ENCODE peak calls at places on chromosomes 12 and 14, in seven cellular contexts. One of them, this sample, is unnamed.
A peak's percentile ranks its signal among the peaks of the same experiment; 100 is the strongest.

GRCh38 chr12:28082101-28082500 is 108.2 kb upstream of the CCDC91 start:
- DNase-seq in fibroblast of pulmonary artery: no peak
- DNase-seq in mammary epithelial cell: no peak
- DNase-seq in upper lobe of right lung: no peak
- DNase-seq in RWPE1: no peak
- DNase-seq in SK-N-SH: no peak
- DNase-seq in lower lobe of right lung: no peak
- DNase-seq in this sample: no peak

GRCh38 chr14:35333797-35334743 is 41.9 kb downstream of the PSMA6 start:
- DNase-seq in fibroblast of pulmonary artery: no peak
- DNase-seq in mammary epithelial cell: no peak
- DNase-seq in upper lobe of right lung: no peak
- DNase-seq in RWPE1: no peak
- DNase-seq in SK-N-SH: peak; percentile 16
- DNase-seq in lower lobe of right lung: no peak
- DNase-seq in this sample: peak; percentile 36

GRCh38 chr14:65320661-65321308 is 91.7 kb upstream of the FUT8 start:
- DNase-seq in fibroblast of pulmonary artery: no peak
- DNase-seq in mammary epithelial cell: no peak
- DNase-seq in upper lobe of right lung: no peak
- DNase-seq in RWPE1: no peak
- DNase-seq in SK-N-SH: no peak
- DNase-seq in lower lobe of right lung: no peak
- DNase-seq in this sample: no peak

GRCh38 chr12:130499474-130499873 is 161.8 kb downstream of the PIWIL1 start:
- DNase-seq in fibroblast of pulmonary artery: no peak
- DNase-seq in mammary epithelial cell: no peak
- DNase-seq in upper lobe of right lung: no peak
- DNase-seq in RWPE1: no peak
- DNase-seq in SK-N-SH: no peak
- DNase-seq in lower lobe of right lung: no peak
- DNase-seq in this sample: no peak

GRCh38 chr12:95767703-95768102 is 22.9 kb downstream of the NTN4 start:
- DNase-seq in fibroblast of pulmonary artery: no peak
- DNase-seq in mammary epithelial cell: no peak
- DNase-seq in upper lobe of right lung: no peak
- DNase-seq in RWPE1: no peak
- DNase-seq in SK-N-SH: no peak
- DNase-seq in lower lobe of right lung: no peak
- DNase-seq in this sample: no peak

GRCh38 chr12:56129210-56129691 is 1.2 kb downstream of the ESYT1 start:
- DNase-seq in fibroblast of pulmonary artery: peak; percentile 59
- DNase-seq in mammary epithelial cell: peak; percentile 54
- DNase-seq in upper lobe of right lung: peak; percentile 88
- DNase-seq in RWPE1: peak; percentile 54
- DNase-seq in SK-N-SH: peak; percentile 78
- DNase-seq in lower lobe of right lung: peak; percentile 82
- DNase-seq in this sample: peak; percentile 76

GRCh38 chr12:16586350-16587109 is 19.4 kb downstream of the LMO3 start:
- DNase-seq in fibroblast of pulmonary artery: peak; percentile 98
- DNase-seq in mammary epithelial cell: no peak
- DNase-seq in upper lobe of right lung: no peak
- DNase-seq in RWPE1: no peak
- DNase-seq in SK-N-SH: no peak
- DNase-seq in lower lobe of right lung: no peak
- DNase-seq in this sample: no peak

GRCh38 chr14:61188936-61189808 is 92.0 kb downstream of the TMEM30B start:
- DNase-seq in fibroblast of pulmonary artery: peak; percentile 74
- DNase-seq in mammary epithelial cell: no peak
- DNase-seq in upper lobe of right lung: peak; percentile 79
- DNase-seq in RWPE1: no peak
- DNase-seq in SK-N-SH: peak; percentile 73
- DNase-seq in lower lobe of right lung: peak; percentile 63
- DNase-seq in this sample: peak; percentile 78

GRCh38 chr14:86794689-86795088 is 1198.3 kb downstream of the GALC start:
- DNase-seq in fibroblast of pulmonary artery: no peak
- DNase-seq in mammary epithelial cell: no peak
- DNase-seq in upper lobe of right lung: no peak
- DNase-seq in RWPE1: no peak
- DNase-seq in SK-N-SH: no peak
- DNase-seq in lower lobe of right lung: no peak
- DNase-seq in this sample: no peak

GRCh38 chr14:87343641-87344040 is 649.3 kb downstream of the GALC start:
- DNase-seq in fibroblast of pulmonary artery: no peak
- DNase-seq in mammary epithelial cell: peak; percentile 10
- DNase-seq in upper lobe of right lung: no peak
- DNase-seq in RWPE1: peak; percentile 41
- DNase-seq in SK-N-SH: no peak
- DNase-seq in lower lobe of right lung: no peak
- DNase-seq in this sample: no peak

GRCh38 chr14:65446159-65446558 is 33.6 kb downstream of the FUT8 start:
- DNase-seq in fibroblast of pulmonary artery: peak; percentile 47
- DNase-seq in mammary epithelial cell: peak; percentile 23
- DNase-seq in upper lobe of right lung: no peak
- DNase-seq in RWPE1: no peak
- DNase-seq in SK-N-SH: no peak
- DNase-seq in lower lobe of right lung: no peak
- DNase-seq in this sample: no peak

GRCh38 chr12:72012874-72013273 is 74.2 kb downstream of the TPH2 start:
- DNase-seq in fibroblast of pulmonary artery: no peak
- DNase-seq in mammary epithelial cell: no peak
- DNase-seq in upper lobe of right lung: no peak
- DNase-seq in RWPE1: no peak
- DNase-seq in SK-N-SH: no peak
- DNase-seq in lower lobe of right lung: no peak
- DNase-seq in this sample: no peak

DNA sequence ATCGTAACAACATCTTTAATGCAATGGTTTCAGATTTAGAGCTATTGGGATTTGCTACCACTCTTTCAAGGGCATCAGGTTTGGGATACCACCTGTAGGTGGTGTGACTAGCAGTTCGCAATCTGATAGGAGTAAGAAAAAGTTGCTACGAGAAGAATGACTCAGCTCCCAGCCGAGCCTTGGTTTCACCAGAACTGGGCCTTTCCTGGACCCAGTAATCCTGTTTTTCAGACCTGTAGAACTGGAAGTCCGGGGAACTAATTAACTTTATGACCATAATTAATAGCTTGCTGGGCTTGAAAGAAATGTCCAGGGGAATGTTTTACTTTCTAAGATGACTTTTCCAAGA is 770 bp downstream of the ABHD4 start:
- DNase-seq in fibroblast of pulmonary artery: peak; percentile 61
- DNase-seq in mammary epithelial cell: peak; percentile 82
- DNase-seq in upper lobe of right lung: no peak
- DNase-seq in RWPE1: peak; percentile 75
- DNase-seq in SK-N-SH: no peak
- DNase-seq in lower lobe of right lung: no peak
- DNase-seq in this sample: peak; percentile 50
- TF ChIP-seq CTCF in fibroblast of pulmonary artery: peak; percentile 42
- TF ChIP-seq CTCF in mammary epithelial cell: peak; percentile 52
- TF ChIP-seq CTCF in upper lobe of right lung: peak; percentile 27
- TF ChIP-seq CTCF in RWPE1: no peak
- TF ChIP-seq CTCF in SK-N-SH: peak; percentile 39
- TF ChIP-seq CTCF in lower lobe of right lung: peak; percentile 6
- TF ChIP-seq CTCF in this sample: no peak

GRCh38 chr12:66550626-66551025 is 128.2 kb downstream of the GRIP1 start:
- DNase-seq in fibroblast of pulmonary artery: no peak
- DNase-seq in mammary epithelial cell: no peak
- DNase-seq in upper lobe of right lung: no peak
- DNase-seq in RWPE1: no peak
- DNase-seq in SK-N-SH: no peak
- DNase-seq in lower lobe of right lung: no peak
- DNase-seq in this sample: no peak

GRCh38 chr12:66552753-66553152 is 126.1 kb downstream of the GRIP1 start:
- DNase-seq in fibroblast of pulmonary artery: no peak
- DNase-seq in mammary epithelial cell: peak; percentile 42
- DNase-seq in upper lobe of right lung: no peak
- DNase-seq in RWPE1: no peak
- DNase-seq in SK-N-SH: no peak
- DNase-seq in lower lobe of right lung: no peak
- DNase-seq in this sample: no peak

GRCh38 chr12:66549050-66549389 is 129.9 kb downstream of the GRIP1 start:
- DNase-seq in fibroblast of pulmonary artery: no peak
- DNase-seq in mammary epithelial cell: no peak
- DNase-seq in upper lobe of right lung: no peak
- DNase-seq in RWPE1: no peak
- DNase-seq in SK-N-SH: no peak
- DNase-seq in lower lobe of right lung: no peak
- DNase-seq in this sample: no peak

DNA sequence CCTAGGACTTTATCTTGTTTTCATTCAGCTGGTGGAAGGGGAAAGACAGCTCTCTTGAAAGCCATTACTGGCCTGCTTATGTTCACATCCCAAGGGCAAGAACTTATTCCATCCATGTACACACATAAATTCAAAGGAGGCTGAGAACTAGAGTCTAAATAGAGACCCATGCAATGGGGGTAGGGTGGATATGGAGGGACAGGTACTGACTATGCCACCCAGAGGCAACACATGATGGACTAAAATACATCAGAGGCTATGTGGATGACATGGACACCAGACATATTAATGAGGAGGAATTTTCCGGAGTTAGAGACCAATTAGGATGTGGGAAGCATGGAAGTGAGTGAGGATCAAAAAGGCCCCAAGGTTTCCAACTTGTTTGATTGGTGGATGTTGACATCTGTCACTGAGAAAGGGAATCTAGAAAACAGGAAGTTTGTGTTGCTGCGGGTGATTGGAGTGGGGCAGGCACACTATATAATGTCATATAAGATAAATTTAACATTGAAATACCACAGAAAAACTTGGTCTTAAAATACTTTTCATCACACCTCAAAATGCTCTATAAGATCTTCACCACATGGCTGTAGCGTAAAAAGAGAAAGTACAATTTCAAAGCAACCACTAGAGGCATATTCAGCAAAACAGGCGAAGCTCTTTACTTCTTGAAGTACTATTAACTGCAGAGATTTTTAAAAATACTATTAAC is 130.4 kb downstream of the GRIP1 start:
- DNase-seq in fibroblast of pulmonary artery: peak; percentile 6
- DNase-seq in mammary epithelial cell: no peak
- DNase-seq in upper lobe of right lung: no peak
- DNase-seq in RWPE1: no peak
- DNase-seq in SK-N-SH: no peak
- DNase-seq in lower lobe of right lung: no peak
- DNase-seq in this sample: no peak
- TF ChIP-seq CTCF in fibroblast of pulmonary artery: peak; percentile 26
- TF ChIP-seq CTCF in mammary epithelial cell: peak; percentile 3
- TF ChIP-seq CTCF in upper lobe of right lung: no peak
- TF ChIP-seq CTCF in RWPE1: peak; percentile 11
- TF ChIP-seq CTCF in SK-N-SH: peak; percentile 47
- TF ChIP-seq CTCF in lower lobe of right lung: no peak
- TF ChIP-seq CTCF in this sample: no peak

GRCh38 chr14:94291906-94292525 is 1.1 kb downstream of the SERPINA10 start:
- DNase-seq in fibroblast of pulmonary artery: no peak
- DNase-seq in mammary epithelial cell: no peak
- DNase-seq in upper lobe of right lung: no peak
- DNase-seq in RWPE1: no peak
- DNase-seq in SK-N-SH: no peak
- DNase-seq in lower lobe of right lung: no peak
- DNase-seq in this sample: no peak

GRCh38 chr14:94292526-94292871 is 569 bp downstream of the SERPINA10 start:
- DNase-seq in fibroblast of pulmonary artery: no peak
- DNase-seq in mammary epithelial cell: no peak
- DNase-seq in upper lobe of right lung: no peak
- DNase-seq in RWPE1: no peak
- DNase-seq in SK-N-SH: no peak
- DNase-seq in lower lobe of right lung: no peak
- DNase-seq in this sample: no peak

GRCh38 chr14:94291159-94291905 is 1.7 kb downstream of the SERPINA10 start:
- DNase-seq in fibroblast of pulmonary artery: no peak
- DNase-seq in mammary epithelial cell: no peak
- DNase-seq in upper lobe of right lung: no peak
- DNase-seq in RWPE1: no peak
- DNase-seq in SK-N-SH: no peak
- DNase-seq in lower lobe of right lung: no peak
- DNase-seq in this sample: no peak

GRCh38 chr14:94290197-94290596 is 2.9 kb downstream of the SERPINA10 start:
- DNase-seq in fibroblast of pulmonary artery: no peak
- DNase-seq in mammary epithelial cell: no peak
- DNase-seq in upper lobe of right lung: no peak
- DNase-seq in RWPE1: no peak
- DNase-seq in SK-N-SH: no peak
- DNase-seq in lower lobe of right lung: no peak
- DNase-seq in this sample: no peak

DNA sequence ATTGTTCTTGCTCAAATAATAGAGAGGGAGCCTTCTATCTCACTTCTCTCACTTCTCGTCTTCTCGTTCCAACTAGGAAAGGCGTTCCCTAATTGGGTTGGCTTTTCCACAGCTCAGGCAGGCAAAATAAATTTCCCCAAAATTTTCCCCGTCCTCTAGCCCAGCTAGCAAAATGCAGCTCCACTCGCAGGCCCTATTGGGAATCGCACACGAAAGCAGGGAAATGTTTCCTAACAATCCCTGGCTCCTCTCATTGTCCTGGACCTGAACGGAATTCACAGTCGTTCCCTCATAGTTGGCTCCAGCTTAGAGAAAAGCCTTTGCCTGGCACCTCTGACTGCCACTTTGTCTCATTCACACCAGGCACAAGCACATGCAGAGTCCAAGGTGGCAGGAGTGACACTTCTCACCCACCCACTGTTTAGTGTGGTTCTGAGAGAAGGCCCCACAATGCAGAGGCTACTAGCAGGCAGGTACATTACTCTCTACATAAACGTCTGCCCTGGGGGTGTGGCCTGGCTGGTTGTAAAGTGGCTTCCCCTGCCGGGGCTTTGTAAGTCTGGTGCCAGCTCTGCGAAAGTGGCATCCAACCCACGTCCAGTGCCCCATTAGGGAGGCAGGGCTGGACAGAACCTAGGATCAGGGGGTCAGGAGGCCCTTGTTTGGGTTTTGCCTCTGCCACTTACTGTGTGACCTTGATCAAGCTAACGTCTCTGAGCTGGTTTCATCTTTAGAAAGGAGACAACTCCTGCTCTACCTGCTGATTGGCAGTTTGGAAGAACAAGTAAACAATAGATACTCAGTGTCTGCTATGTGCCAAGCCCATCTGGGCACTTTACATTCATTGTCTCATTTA is 4.2 kb downstream of the SERPINA10 start:
- DNase-seq in fibroblast of pulmonary artery: no peak
- DNase-seq in mammary epithelial cell: no peak
- DNase-seq in upper lobe of right lung: no peak
- DNase-seq in RWPE1: no peak
- DNase-seq in SK-N-SH: no peak
- DNase-seq in lower lobe of right lung: no peak
- DNase-seq in this sample: no peak
- TF ChIP-seq CTCF in fibroblast of pulmonary artery: no peak
- TF ChIP-seq CTCF in mammary epithelial cell: no peak
- TF ChIP-seq CTCF in upper lobe of right lung: no peak
- TF ChIP-seq CTCF in RWPE1: no peak
- TF ChIP-seq CTCF in SK-N-SH: no peak
- TF ChIP-seq CTCF in lower lobe of right lung: no peak
- TF ChIP-seq CTCF in this sample: no peak

DNA sequence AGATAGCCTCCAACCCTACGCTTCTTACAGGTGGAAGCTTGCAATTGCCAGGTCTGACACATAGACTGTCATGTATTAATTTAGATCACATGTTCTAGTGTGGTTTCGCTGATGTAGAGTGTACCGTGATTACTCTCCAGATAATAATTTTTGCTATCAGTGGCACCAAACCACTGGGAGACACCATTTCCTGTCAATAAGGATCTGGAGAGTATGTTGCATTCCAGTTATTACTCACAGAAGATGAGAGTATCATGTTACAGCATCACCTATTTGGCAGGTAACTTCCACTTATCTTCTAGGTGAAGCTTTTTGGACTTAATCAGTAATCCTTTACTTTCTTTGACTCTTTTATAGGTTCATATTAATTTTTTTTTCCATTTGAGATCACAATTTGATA is 147.2 kb downstream of the HELB start:
- DNase-seq in fibroblast of pulmonary artery: no peak
- DNase-seq in mammary epithelial cell: peak; percentile 90
- DNase-seq in upper lobe of right lung: no peak
- DNase-seq in RWPE1: peak; percentile 60
- DNase-seq in SK-N-SH: no peak
- DNase-seq in lower lobe of right lung: no peak
- DNase-seq in this sample: no peak
- TF ChIP-seq CTCF in fibroblast of pulmonary artery: no peak
- TF ChIP-seq CTCF in mammary epithelial cell: peak; percentile 10
- TF ChIP-seq CTCF in upper lobe of right lung: no peak
- TF ChIP-seq CTCF in RWPE1: no peak
- TF ChIP-seq CTCF in SK-N-SH: no peak
- TF ChIP-seq CTCF in lower lobe of right lung: no peak
- TF ChIP-seq CTCF in this sample: no peak